ENCODE peak calls at places on chromosomes 13 and 19, in ten cellular contexts. N, H, V, Y, B, L, T, K, W and C are unnamed samples. For H3K27me3, the result is how much of the 10 kb centered on the place peaks cover.

GRCh38 chr13:102678339-102679122 is 16.3 kb downstream of the METTL21C start:
- DNase-seq in N (no peak), H (no peak), V (no peak), Y (no peak), B (no peak), L (no peak), T (no peak), K (no peak), W (no peak), C (no peak)

GRCh38 chr13:44471686-44472085 is 98.1 kb downstream of the SERP2 start:
- DNase-seq in N (no peak), H (peak), V (no peak), Y (no peak), B (no peak), L (no peak), T (no peak), K (peak), W (no peak), C (no peak)

GRCh38 chr13:109764474-109765292 is 21.7 kb downstream of the IRS2 start:
- DNase-seq in N (no peak), H (no peak), V (no peak), Y (no peak), B (no peak), L (no peak), T (peak), K (no peak), W (no peak), C (peak)

GRCh38 chr13:42046448-42046847 is 2.0 kb upstream of the DGKH start:
- DNase-seq in N (no peak), H (no peak), V (no peak), Y (no peak), B (no peak), L (no peak), T (no peak), K (no peak), W (no peak), C (no peak)

GRCh38 chr13:71513414-71514063 is 353.5 kb downstream of the DACH1 start:
- DNase-seq in N (no peak), H (no peak), V (no peak), Y (no peak), B (no peak), L (no peak), T (no peak), K (no peak), W (peak), C (no peak)

GRCh38 chr19:33520844-33521479 is 629 bp downstream of the PEPD start:
- DNase-seq in N (no peak), H (no peak), V (peak), Y (no peak), B (no peak), L (no peak), T (no peak), K (no peak), W (no peak), C (no peak)

GRCh38 chr13:114002771-114003321 is 29.0 kb upstream of the C13orf46 start:
- DNase-seq in N (no peak), H (no peak), V (no peak), Y (no peak), B (no peak), L (no peak), T (no peak), K (no peak), W (no peak), C (no peak)

GRCh38 chr13:46347277-46347676 is 39.8 kb downstream of the RUBCNL start:
- DNase-seq in N (no peak), H (no peak), V (no peak), Y (no peak), B (no peak), L (no peak), T (no peak), K (no peak), W (no peak), C (no peak)

GRCh38 chr19:29680447-29680846 is 15.2 kb downstream of the PLEKHF1 start:
- DNase-seq in N (no peak), H (no peak), V (no peak), Y (no peak), B (no peak), L (no peak), T (no peak), K (no peak), W (no peak), C (peak)

GRCh38 chr19:4495471-4495870 is 22.8 kb downstream of the PLIN4 start:
- DNase-seq in N (peak), H (no peak), V (no peak), Y (no peak), B (peak), L (no peak), T (no peak), K (no peak), W (no peak), C (no peak)

DNA sequence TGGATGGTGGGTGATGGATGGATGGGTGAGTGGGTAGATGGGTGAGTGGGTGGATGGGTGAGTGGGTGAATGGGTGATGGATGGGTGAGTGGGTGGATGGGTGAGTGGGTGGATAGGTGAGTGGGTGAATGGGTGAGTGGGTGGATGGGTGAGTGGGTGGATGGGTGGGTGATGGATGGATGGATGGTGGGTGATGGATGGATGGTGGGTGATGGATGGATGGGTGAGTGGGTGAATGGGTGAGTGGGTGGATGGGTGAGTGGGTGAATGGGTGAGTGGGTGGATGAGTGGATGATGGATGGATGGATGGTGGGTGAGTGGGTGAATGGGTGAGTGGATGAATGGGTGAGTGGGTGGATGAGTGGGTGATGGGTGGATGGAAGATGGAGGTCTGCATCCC is 2.8 kb downstream of the SMIM24 start:
- DNase-seq in N (no peak), H (no peak), V (no peak), Y (no peak), B (no peak), L (no peak), T (no peak), K (no peak), W (no peak), C (no peak)
- H3K4me3 ChIP-seq in N (no peak), H (no peak), V (no peak), Y (no peak), B (no peak), L (no peak), T (no peak), K (no peak), W (no peak), C (no peak)

GRCh38 chr19:16262618-16263017 is 62.0 kb upstream of the KLF2 start:
- DNase-seq in N (peak), H (peak), V (peak), Y (no peak), B (peak), L (no peak), T (no peak), K (no peak), W (peak), C (no peak)
- H3K27me3 ChIP-seq in N (under half), H (under half), V (under half), Y (under half), B (under half), L (under half), T (under half), K (under half), W (under half), C (under half)

DNA sequence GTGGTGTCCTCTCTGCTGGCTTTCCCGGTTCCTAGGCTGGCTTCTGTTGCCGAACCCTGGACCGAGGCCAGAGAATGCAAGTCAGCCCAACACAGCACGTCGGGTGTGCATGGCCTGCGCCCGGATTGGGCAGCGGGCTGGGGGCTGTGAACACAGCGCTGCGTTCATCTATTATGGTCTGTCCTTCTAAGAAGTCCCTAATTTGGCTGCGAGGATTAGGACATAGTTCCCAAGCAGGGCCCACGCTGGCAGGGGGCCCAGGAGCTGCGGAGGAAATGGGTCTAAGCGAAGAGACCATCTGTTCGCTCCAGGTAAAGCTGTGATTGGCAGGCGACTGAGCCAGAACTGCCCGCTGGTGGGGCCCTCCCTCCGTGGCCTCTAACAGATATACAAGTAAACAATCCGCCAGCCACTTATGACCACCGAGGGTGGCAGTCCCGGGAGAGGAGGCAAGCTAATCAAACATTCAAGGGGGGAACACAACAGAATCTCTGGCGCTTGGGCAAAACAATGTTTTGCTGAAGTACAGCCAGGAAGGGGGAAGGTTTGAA is 6.0 kb downstream of the SYCE2 start:
- DNase-seq in N (peak), H (no peak), V (peak), Y (peak), B (peak), L (no peak), T (peak), K (no peak), W (peak), C (no peak)
- H3K4me3 ChIP-seq in N (no peak), H (no peak), V (no peak), Y (no peak), B (peak), L (no peak), T (peak), K (no peak), W (peak), C (no peak)

GRCh38 chr19:15471639-15472101 is 7.3 kb upstream of the RASAL3 start:
- DNase-seq in N (no peak), H (no peak), V (no peak), Y (no peak), B (no peak), L (no peak), T (no peak), K (no peak), W (no peak), C (no peak)

GRCh38 chr19:15467734-15468214 is 3.4 kb upstream of the RASAL3 start:
- DNase-seq in N (no peak), H (no peak), V (no peak), Y (no peak), B (no peak), L (no peak), T (no peak), K (no peak), W (no peak), C (no peak)

GRCh38 chr19:15466851-15467733 is 2.7 kb upstream of the RASAL3 start:
- DNase-seq in N (no peak), H (peak), V (no peak), Y (no peak), B (no peak), L (no peak), T (no peak), K (peak), W (no peak), C (peak)

GRCh38 chr19:15469513-15470297 is 5.4 kb upstream of the RASAL3 start:
- DNase-seq in N (no peak), H (no peak), V (no peak), Y (no peak), B (no peak), L (no peak), T (no peak), K (no peak), W (no peak), C (peak)

GRCh38 chr19:15468675-15469512 is 4.5 kb upstream of the RASAL3 start:
- DNase-seq in N (no peak), H (no peak), V (no peak), Y (no peak), B (no peak), L (no peak), T (no peak), K (no peak), W (no peak), C (no peak)
- H3K27me3 ChIP-seq in N (under half), H (under half), V (under half), Y (under half), B (under half), L (under half), T (under half), K (under half), W (under half), C (under half)

GRCh38 chr13:75196112-75196855 is 285.7 kb downstream of the TBC1D4 start:
- DNase-seq in N (no peak), H (peak), V (no peak), Y (no peak), B (no peak), L (no peak), T (no peak), K (no peak), W (no peak), C (no peak)
- H3K4me3 ChIP-seq in N (no peak), H (peak), V (no peak), Y (no peak), B (no peak), L (no peak), T (peak), K (no peak), W (no peak), C (no peak)

DNA sequence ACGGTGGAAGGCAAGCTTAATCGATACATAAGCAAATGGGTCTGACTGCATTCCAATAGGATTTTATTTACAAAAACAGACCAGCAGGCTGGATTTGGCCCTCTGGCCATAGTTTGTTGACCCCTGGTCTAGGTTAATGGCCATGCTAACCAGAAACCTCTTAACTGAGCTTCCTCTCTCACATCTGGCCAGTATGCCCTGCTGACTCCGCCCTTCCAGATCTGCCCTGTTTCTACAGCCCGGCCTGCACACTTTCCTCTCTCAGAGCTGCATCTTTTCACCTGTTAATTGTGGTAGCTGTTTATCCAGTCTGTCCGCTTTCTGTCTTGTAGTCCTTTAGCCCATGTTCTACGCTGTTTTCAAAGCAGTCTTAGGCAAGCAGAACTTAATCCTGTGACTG is 25.6 kb downstream of the EDNRB start:
- DNase-seq in N (no peak), H (no peak), V (no peak), Y (no peak), B (no peak), L (no peak), T (no peak), K (no peak), W (no peak), C (no peak)
- H3K27me3 ChIP-seq in N (under half), H (under half), V (under half), Y (under half), B (under half), L (under half), T (under half), K (under half), W (under half), C (under half)

DNA sequence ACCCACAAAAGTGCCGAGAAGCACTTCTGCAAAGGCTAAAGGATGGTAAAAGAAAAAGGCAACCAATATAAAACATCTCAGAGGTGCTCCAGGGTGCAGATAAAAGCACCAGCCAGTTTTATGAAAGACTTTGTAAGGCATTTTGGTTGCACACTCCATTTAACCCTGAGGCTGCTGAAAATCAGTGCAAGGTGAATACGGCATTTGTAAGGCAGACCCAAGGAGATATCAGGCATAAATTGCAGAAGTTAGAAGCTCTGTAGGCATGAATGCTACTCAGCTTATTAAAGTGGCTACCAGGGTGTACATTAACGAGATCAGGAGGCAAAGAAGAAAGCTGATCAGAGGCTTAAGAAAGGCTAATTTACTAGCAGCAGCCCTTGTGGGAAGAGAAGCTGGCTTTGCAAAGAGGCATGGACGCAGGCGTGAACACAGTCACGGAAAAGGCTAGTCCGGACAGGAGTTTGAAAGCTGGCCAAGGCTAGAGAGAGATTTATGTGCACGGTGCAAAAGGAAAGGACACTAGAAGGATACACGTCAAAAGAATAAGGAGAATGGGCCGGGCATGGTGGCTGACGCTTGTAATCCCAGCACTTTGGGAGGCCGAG is 99.6 kb downstream of the ZNF429 start:
- DNase-seq in N (peak), H (no peak), V (no peak), Y (no peak), B (peak), L (no peak), T (no peak), K (no peak), W (no peak), C (no peak)
- H3K4me3 ChIP-seq in N (no peak), H (peak), V (peak), Y (peak), B (peak), L (peak), T (peak), K (peak), W (peak), C (peak)

GRCh38 chr19:44824758-44825157 is 15.9 kb downstream of the BCAM start:
- DNase-seq in N (peak), H (no peak), V (no peak), Y (no peak), B (peak), L (no peak), T (no peak), K (no peak), W (no peak), C (no peak)

GRCh38 chr19:44823373-44823698 is 14.4 kb downstream of the BCAM start:
- DNase-seq in N (no peak), H (no peak), V (no peak), Y (no peak), B (no peak), L (no peak), T (no peak), K (no peak), W (no peak), C (no peak)

GRCh38 chr19:44820648-44821609 is 12.0 kb downstream of the BCAM start:
- DNase-seq in N (no peak), H (peak), V (no peak), Y (peak), B (no peak), L (no peak), T (no peak), K (no peak), W (no peak), C (no peak)

GRCh38 chr19:44822670-44823372 is 13.9 kb downstream of the BCAM start:
- DNase-seq in N (peak), H (no peak), V (no peak), Y (no peak), B (no peak), L (no peak), T (no peak), K (no peak), W (no peak), C (no peak)

DNA sequence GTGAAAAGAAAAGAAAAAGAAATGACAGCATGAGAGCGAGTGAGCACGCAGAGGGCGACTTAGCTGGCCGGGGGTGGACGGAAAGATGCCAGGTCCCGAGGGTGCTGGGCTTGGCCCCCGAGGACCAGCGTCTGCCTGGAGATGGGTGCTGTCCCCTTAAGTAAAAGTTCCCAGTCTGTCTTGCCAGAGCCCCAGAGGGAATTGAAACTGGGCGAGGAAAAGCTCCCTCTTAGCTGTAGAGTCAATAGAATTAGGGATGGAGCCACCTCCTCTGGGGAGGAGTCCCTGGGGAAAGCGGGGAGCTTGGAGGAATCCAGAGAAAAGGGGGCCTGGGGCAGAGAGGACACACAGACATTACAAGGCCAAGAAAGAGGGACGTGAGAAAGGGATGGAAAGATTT is 13.3 kb downstream of the BCAM start:
- DNase-seq in N (no peak), H (no peak), V (no peak), Y (no peak), B (no peak), L (no peak), T (no peak), K (no peak), W (no peak), C (no peak)
- H3K27me3 ChIP-seq in N (under half), H (under half), V (under half), Y (under half), B (under half), L (under half), T (under half), K (under half), W (under half), C (under half)

GRCh38 chr13:25169356-25169755 is 2.7 kb downstream of the AMER2 start:
- DNase-seq in N (no peak), H (no peak), V (no peak), Y (no peak), B (no peak), L (no peak), T (no peak), K (no peak), W (no peak), C (no peak)
- H3K4me3 ChIP-seq in N (no peak), H (no peak), V (no peak), Y (no peak), B (no peak), L (no peak), T (peak), K (no peak), W (no peak), C (no peak)

DNA sequence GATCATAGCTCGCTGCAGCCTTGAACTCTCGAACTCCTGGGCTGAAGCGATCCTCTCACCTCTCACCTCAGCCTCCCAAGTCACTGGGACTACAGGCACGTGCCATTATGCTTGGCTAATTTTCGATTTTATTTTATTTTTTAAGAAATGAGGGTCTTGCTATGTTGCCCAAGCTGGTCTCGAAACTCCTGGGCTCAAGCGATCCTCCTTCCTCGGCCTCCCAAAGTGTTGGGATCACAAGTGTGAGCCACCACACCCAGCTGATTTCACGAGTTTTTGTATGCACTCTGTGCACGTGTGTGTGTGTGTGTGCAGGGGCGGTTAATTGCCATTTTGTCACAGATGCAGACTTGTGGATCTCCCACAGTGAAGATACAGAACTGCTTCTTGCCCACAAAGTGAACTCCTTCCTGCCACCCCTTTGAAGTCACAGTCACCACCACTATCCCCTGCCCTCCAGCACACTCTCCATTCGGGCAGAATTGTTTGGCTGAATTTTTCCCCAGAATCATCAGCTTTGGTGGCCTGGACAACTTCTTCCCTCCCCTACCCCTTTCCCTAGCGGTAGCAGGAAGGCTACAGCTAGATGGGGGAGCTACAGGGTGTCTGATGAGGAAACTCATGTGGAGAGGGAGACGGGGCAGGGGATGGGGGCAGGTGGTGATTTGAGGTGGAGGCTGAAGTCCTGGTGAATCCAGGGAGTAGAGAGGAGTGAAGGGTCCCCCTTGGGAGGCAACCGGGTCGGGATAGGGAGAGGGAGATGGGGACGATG is 59.6 kb downstream of the CELF5 start:
- DNase-seq in N (no peak), H (no peak), V (no peak), Y (no peak), B (peak), L (no peak), T (no peak), K (no peak), W (no peak), C (no peak)
- H3K27me3 ChIP-seq in N (under half), H (under half), V (under half), Y (under half), B (under half), L (under half), T (under half), K (under half), W (under half), C (under half)